ENCODE peak calls at places on chromosomes 1 and 21, in seven cellular contexts. One of them, this sample, is unnamed.

GRCh38 chr1:3543076-3544049 is 67.9 kb downstream of the MEGF6 start:
- DNase-seq in HL-60: no peak
- DNase-seq in PC-3: peak
- DNase-seq in mesendoderm: peak
- DNase-seq in fibroblast of lung: peak
- DNase-seq in cardiac fibroblast: peak
- DNase-seq in CD8-positive, alpha-beta T cell: no peak
- DNase-seq in this sample: peak

GRCh38 chr1:47592296-47592975 is 154.6 kb downstream of the FOXD2 start:
- DNase-seq in HL-60: no peak
- DNase-seq in PC-3: no peak
- DNase-seq in mesendoderm: no peak
- DNase-seq in fibroblast of lung: no peak
- DNase-seq in cardiac fibroblast: no peak
- DNase-seq in CD8-positive, alpha-beta T cell: no peak
- DNase-seq in this sample: no peak

GRCh38 chr1:111620412-111620971 is 903 bp downstream of the RAP1A start:
- DNase-seq in HL-60: no peak
- DNase-seq in PC-3: peak
- DNase-seq in mesendoderm: peak
- DNase-seq in fibroblast of lung: no peak
- DNase-seq in cardiac fibroblast: no peak
- DNase-seq in CD8-positive, alpha-beta T cell: no peak
- DNase-seq in this sample: peak

GRCh38 chr21:35561076-35561475 is 499.2 kb downstream of the SETD4 start:
- DNase-seq in HL-60: no peak
- DNase-seq in PC-3: no peak
- DNase-seq in mesendoderm: no peak
- DNase-seq in fibroblast of lung: peak
- DNase-seq in cardiac fibroblast: no peak
- DNase-seq in CD8-positive, alpha-beta T cell: no peak
- DNase-seq in this sample: no peak

GRCh38 chr1:193181985-193182384 is 4.4 kb downstream of the B3GALT2 start:
- DNase-seq in HL-60: no peak
- DNase-seq in PC-3: no peak
- DNase-seq in mesendoderm: no peak
- DNase-seq in fibroblast of lung: peak
- DNase-seq in cardiac fibroblast: no peak
- DNase-seq in CD8-positive, alpha-beta T cell: no peak
- DNase-seq in this sample: no peak

GRCh38 chr1:20150326-20150705 is 11.2 kb downstream of the PLA2G2F start:
- DNase-seq in HL-60: no peak
- DNase-seq in PC-3: no peak
- DNase-seq in mesendoderm: no peak
- DNase-seq in fibroblast of lung: no peak
- DNase-seq in cardiac fibroblast: no peak
- DNase-seq in CD8-positive, alpha-beta T cell: no peak
- DNase-seq in this sample: no peak

GRCh38 chr1:46506470-46507219 is 17.0 kb downstream of the DMBX1 start:
- DNase-seq in HL-60: no peak
- DNase-seq in PC-3: no peak
- DNase-seq in mesendoderm: no peak
- DNase-seq in fibroblast of lung: no peak
- DNase-seq in cardiac fibroblast: no peak
- DNase-seq in CD8-positive, alpha-beta T cell: no peak
- DNase-seq in this sample: no peak

GRCh38 chr1:91651671-91652071 is 151.0 kb downstream of the CDC7 start:
- DNase-seq in HL-60: no peak
- DNase-seq in PC-3: peak
- DNase-seq in mesendoderm: no peak
- DNase-seq in fibroblast of lung: peak
- DNase-seq in cardiac fibroblast: peak
- DNase-seq in CD8-positive, alpha-beta T cell: no peak
- DNase-seq in this sample: peak

GRCh38 chr1:178768423-178768822 is 43.4 kb downstream of the RALGPS2 start:
- DNase-seq in HL-60: peak
- DNase-seq in PC-3: peak
- DNase-seq in mesendoderm: peak
- DNase-seq in fibroblast of lung: peak
- DNase-seq in cardiac fibroblast: peak
- DNase-seq in CD8-positive, alpha-beta T cell: no peak
- DNase-seq in this sample: no peak

GRCh38 chr1:183281039-183281438 is 95.0 kb downstream of the LAMC2 start:
- DNase-seq in HL-60: peak
- DNase-seq in PC-3: peak
- DNase-seq in mesendoderm: no peak
- DNase-seq in fibroblast of lung: no peak
- DNase-seq in cardiac fibroblast: peak
- DNase-seq in CD8-positive, alpha-beta T cell: no peak
- DNase-seq in this sample: peak

GRCh38 chr1:3717715-3718601 is 34.3 kb upstream of the CCDC27 start:
- DNase-seq in HL-60: peak
- DNase-seq in PC-3: no peak
- DNase-seq in mesendoderm: peak
- DNase-seq in fibroblast of lung: no peak
- DNase-seq in cardiac fibroblast: no peak
- DNase-seq in CD8-positive, alpha-beta T cell: no peak
- DNase-seq in this sample: no peak

GRCh38 chr1:201085902-201086735 is 26.1 kb downstream of the CACNA1S start:
- DNase-seq in HL-60: no peak
- DNase-seq in PC-3: peak
- DNase-seq in mesendoderm: peak
- DNase-seq in fibroblast of lung: peak
- DNase-seq in cardiac fibroblast: peak
- DNase-seq in CD8-positive, alpha-beta T cell: peak
- DNase-seq in this sample: peak

GRCh38 chr1:147201276-147201675 is 23.9 kb downstream of the FMO5 start:
- DNase-seq in HL-60: no peak
- DNase-seq in PC-3: peak
- DNase-seq in mesendoderm: no peak
- DNase-seq in fibroblast of lung: no peak
- DNase-seq in cardiac fibroblast: no peak
- DNase-seq in CD8-positive, alpha-beta T cell: no peak
- DNase-seq in this sample: peak

GRCh38 chr1:116559304-116559761 is 11.5 kb downstream of the CD58 start:
- DNase-seq in HL-60: no peak
- DNase-seq in PC-3: no peak
- DNase-seq in mesendoderm: no peak
- DNase-seq in fibroblast of lung: no peak
- DNase-seq in cardiac fibroblast: no peak
- DNase-seq in CD8-positive, alpha-beta T cell: no peak
- DNase-seq in this sample: no peak

GRCh38 chr1:40381268-40382109 is 8.0 kb downstream of the SMAP2 start:
- DNase-seq in HL-60: no peak
- DNase-seq in PC-3: no peak
- DNase-seq in mesendoderm: no peak
- DNase-seq in fibroblast of lung: no peak
- DNase-seq in cardiac fibroblast: no peak
- DNase-seq in CD8-positive, alpha-beta T cell: no peak
- DNase-seq in this sample: no peak

GRCh38 chr1:182274618-182275017 is 117.0 kb downstream of the GLUL start:
- DNase-seq in HL-60: no peak
- DNase-seq in PC-3: no peak
- DNase-seq in mesendoderm: no peak
- DNase-seq in fibroblast of lung: no peak
- DNase-seq in cardiac fibroblast: no peak
- DNase-seq in CD8-positive, alpha-beta T cell: no peak
- DNase-seq in this sample: no peak

GRCh38 chr1:170663441-170664282 is at the start of gene PRRX1:
- DNase-seq in HL-60: no peak
- DNase-seq in PC-3: no peak
- DNase-seq in mesendoderm: no peak
- DNase-seq in fibroblast of lung: peak
- DNase-seq in cardiac fibroblast: peak
- DNase-seq in CD8-positive, alpha-beta T cell: no peak
- DNase-seq in this sample: no peak

GRCh38 chr1:82464362-82464931 is 663.7 kb downstream of the ADGRL2 start:
- DNase-seq in HL-60: no peak
- DNase-seq in PC-3: peak
- DNase-seq in mesendoderm: no peak
- DNase-seq in fibroblast of lung: peak
- DNase-seq in cardiac fibroblast: peak
- DNase-seq in CD8-positive, alpha-beta T cell: no peak
- DNase-seq in this sample: peak

GRCh38 chr1:43590389-43590788 is 59.6 kb upstream of the KDM4A start:
- DNase-seq in HL-60: no peak
- DNase-seq in PC-3: no peak
- DNase-seq in mesendoderm: peak
- DNase-seq in fibroblast of lung: no peak
- DNase-seq in cardiac fibroblast: no peak
- DNase-seq in CD8-positive, alpha-beta T cell: no peak
- DNase-seq in this sample: no peak

GRCh38 chr1:16158993-16159831 is 3.3 kb upstream of the EPHA2 start:
- DNase-seq in HL-60: no peak
- DNase-seq in PC-3: peak
- DNase-seq in mesendoderm: no peak
- DNase-seq in fibroblast of lung: no peak
- DNase-seq in cardiac fibroblast: no peak
- DNase-seq in CD8-positive, alpha-beta T cell: no peak
- DNase-seq in this sample: no peak

GRCh38 chr1:16155537-16156410 is at the start of gene EPHA2:
- DNase-seq in HL-60: peak
- DNase-seq in PC-3: peak
- DNase-seq in mesendoderm: peak
- DNase-seq in fibroblast of lung: peak
- DNase-seq in cardiac fibroblast: peak
- DNase-seq in CD8-positive, alpha-beta T cell: no peak
- DNase-seq in this sample: peak

GRCh38 chr1:16158025-16158424 is 2.2 kb upstream of the EPHA2 start:
- DNase-seq in HL-60: no peak
- DNase-seq in PC-3: no peak
- DNase-seq in mesendoderm: no peak
- DNase-seq in fibroblast of lung: no peak
- DNase-seq in cardiac fibroblast: no peak
- DNase-seq in CD8-positive, alpha-beta T cell: no peak
- DNase-seq in this sample: no peak

GRCh38 chr1:16153999-16154673 is 1.7 kb downstream of the EPHA2 start:
- DNase-seq in HL-60: no peak
- DNase-seq in PC-3: no peak
- DNase-seq in mesendoderm: no peak
- DNase-seq in fibroblast of lung: no peak
- DNase-seq in cardiac fibroblast: no peak
- DNase-seq in CD8-positive, alpha-beta T cell: no peak
- DNase-seq in this sample: no peak

GRCh38 chr1:16156848-16157495 is 1.1 kb upstream of the EPHA2 start:
- DNase-seq in HL-60: no peak
- DNase-seq in PC-3: peak
- DNase-seq in mesendoderm: peak
- DNase-seq in fibroblast of lung: peak
- DNase-seq in cardiac fibroblast: peak
- DNase-seq in CD8-positive, alpha-beta T cell: no peak
- DNase-seq in this sample: no peak
- H3K4me3 ChIP-seq in HL-60: no peak
- H3K4me3 ChIP-seq in PC-3: peak
- H3K4me3 ChIP-seq in mesendoderm: no peak
- H3K4me3 ChIP-seq in fibroblast of lung: no peak
- H3K4me3 ChIP-seq in cardiac fibroblast: no peak
- H3K4me3 ChIP-seq in CD8-positive, alpha-beta T cell: no peak
- H3K4me3 ChIP-seq in this sample: no peak

DNA sequence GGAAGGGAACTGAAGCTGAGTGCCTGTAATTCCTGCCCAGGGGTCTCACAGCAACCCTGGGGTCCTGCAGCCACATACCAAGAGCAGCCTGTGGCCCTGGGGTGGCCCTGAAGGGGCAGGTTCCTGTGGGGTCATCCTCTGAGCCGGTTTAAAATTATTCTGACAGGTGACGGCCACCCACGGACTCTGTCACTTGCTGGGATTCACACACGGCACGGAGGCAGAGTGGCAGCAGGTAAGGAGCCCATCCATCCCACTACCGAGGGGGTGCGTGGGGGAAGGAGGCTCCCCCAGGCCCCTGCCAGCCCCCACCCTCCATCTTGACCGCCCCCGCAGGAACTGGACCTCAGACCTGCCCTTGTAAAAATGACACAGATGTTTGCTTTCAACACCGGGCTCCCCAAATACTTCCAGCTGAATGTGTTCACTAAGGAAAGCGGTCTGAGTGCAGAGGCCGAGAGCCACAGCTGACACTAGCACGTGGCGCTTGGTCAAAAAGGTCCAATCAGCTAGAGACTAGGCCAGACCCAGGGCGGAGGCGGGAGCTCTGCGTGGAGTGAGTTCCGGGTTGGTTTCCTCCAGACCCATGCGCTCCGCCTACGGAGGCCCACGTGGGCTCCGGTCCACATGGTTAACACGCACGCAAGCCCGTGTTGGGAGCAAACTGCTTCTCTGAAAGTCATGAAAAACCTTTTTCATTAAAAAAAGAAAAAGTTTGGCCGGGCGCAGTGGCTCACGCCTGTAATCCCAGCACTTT is 10.0 kb downstream of the YBEY start:
- DNase-seq in HL-60: no peak
- DNase-seq in PC-3: no peak
- DNase-seq in mesendoderm: peak
- DNase-seq in fibroblast of lung: peak
- DNase-seq in cardiac fibroblast: peak
- DNase-seq in CD8-positive, alpha-beta T cell: peak
- DNase-seq in this sample: no peak
- H3K4me3 ChIP-seq in HL-60: no peak
- H3K4me3 ChIP-seq in PC-3: no peak
- H3K4me3 ChIP-seq in mesendoderm: no peak
- H3K4me3 ChIP-seq in fibroblast of lung: no peak
- H3K4me3 ChIP-seq in cardiac fibroblast: no peak
- H3K4me3 ChIP-seq in CD8-positive, alpha-beta T cell: no peak
- H3K4me3 ChIP-seq in this sample: no peak

GRCh38 chr1:162857850-162858249 is 3.1 kb downstream of the CCDC190 start:
- DNase-seq in HL-60: no peak
- DNase-seq in PC-3: peak
- DNase-seq in mesendoderm: no peak
- DNase-seq in fibroblast of lung: peak
- DNase-seq in cardiac fibroblast: peak
- DNase-seq in CD8-positive, alpha-beta T cell: no peak
- DNase-seq in this sample: no peak
- H3K4me3 ChIP-seq in HL-60: no peak
- H3K4me3 ChIP-seq in PC-3: no peak
- H3K4me3 ChIP-seq in mesendoderm: no peak
- H3K4me3 ChIP-seq in fibroblast of lung: no peak
- H3K4me3 ChIP-seq in cardiac fibroblast: no peak
- H3K4me3 ChIP-seq in CD8-positive, alpha-beta T cell: no peak
- H3K4me3 ChIP-seq in this sample: no peak

DNA sequence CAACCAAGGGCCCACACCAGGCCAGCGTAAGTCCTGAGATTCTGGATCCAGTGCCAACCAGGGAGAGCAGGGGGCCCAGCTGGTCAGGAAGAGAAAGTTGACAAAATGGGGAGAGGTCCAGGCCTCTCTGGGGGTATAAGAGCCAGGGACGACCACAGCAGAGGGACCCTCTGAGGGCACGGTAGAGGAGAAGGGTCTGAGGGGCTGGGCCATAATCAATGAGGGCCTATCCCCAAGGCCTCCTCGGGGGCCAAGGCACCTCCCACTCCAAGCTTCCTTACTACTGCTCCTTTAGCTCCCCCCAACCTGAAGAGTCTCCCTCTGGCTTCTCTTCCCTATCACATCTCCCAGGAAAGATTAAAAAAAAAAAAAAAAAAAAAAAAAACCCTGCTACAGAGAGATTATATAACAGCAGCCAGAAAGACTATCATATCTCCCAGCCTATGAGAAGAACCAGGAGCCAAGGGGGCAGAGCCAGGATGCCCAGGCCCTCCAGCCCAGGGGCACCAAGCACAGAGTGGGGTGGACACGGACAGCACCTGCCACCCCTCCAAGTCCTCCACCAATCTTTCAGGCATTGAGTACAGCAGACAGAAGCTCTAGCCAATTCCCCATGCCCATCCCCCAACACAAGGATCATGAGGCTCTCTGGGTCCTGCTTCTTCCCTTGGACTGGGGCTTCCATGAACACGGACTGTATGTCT is 2.7 kb downstream of the MEF2D start:
- DNase-seq in HL-60: peak
- DNase-seq in PC-3: no peak
- DNase-seq in mesendoderm: no peak
- DNase-seq in fibroblast of lung: no peak
- DNase-seq in cardiac fibroblast: no peak
- DNase-seq in CD8-positive, alpha-beta T cell: no peak
- DNase-seq in this sample: no peak
- H3K4me3 ChIP-seq in HL-60: peak
- H3K4me3 ChIP-seq in PC-3: no peak
- H3K4me3 ChIP-seq in mesendoderm: no peak
- H3K4me3 ChIP-seq in fibroblast of lung: peak
- H3K4me3 ChIP-seq in cardiac fibroblast: peak
- H3K4me3 ChIP-seq in CD8-positive, alpha-beta T cell: no peak
- H3K4me3 ChIP-seq in this sample: peak